ENCODE peak calls at places on chromosomes 13 and 19, in six cellular contexts. E, B, A, S, R and T are unnamed samples.

GRCh38 chr13:24995225-24995804 is 100.6 kb upstream of the PABPC3 start:
- DNase-seq in B (peak; percentile 77), E (peak; percentile 39), S (no peak), R (no peak), A (no peak), T (peak; percentile 88)

GRCh38 chr13:46121033-46121432 is 16.2 kb upstream of the CPB2 start:
- DNase-seq in E (no peak), S (no peak), R (no peak), A (no peak), B (no peak), T (no peak)

GRCh38 chr13:20401958-20402856 is 123.5 kb downstream of the CRYL1 start:
- DNase-seq in B (peak; percentile 40), A (peak; percentile 82), E (no peak), R (no peak), S (no peak), T (no peak)

GRCh38 chr19:29687244-29687896 is 22.1 kb downstream of the PLEKHF1 start:
- DNase-seq in B (peak; percentile 86), A (peak; percentile 93), E (no peak), R (no peak), S (no peak), T (peak; percentile 61)

GRCh38 chr19:28614634-28615545 is 598.1 kb downstream of the UQCRFS1 start:
- DNase-seq in A (no peak), S (no peak), B (no peak), E (no peak), R (no peak), T (no peak)

GRCh38 chr19:5993516-5994406 is 15.8 kb upstream of the RANBP3 start:
- DNase-seq in R (no peak), S (peak; percentile 80), A (no peak), B (peak; percentile 81), E (no peak), T (no peak)

GRCh38 chr19:33062902-33063301 is 1.8 kb downstream of the RHPN2 start:
- DNase-seq in E (no peak), R (no peak), B (no peak), A (no peak), S (no peak), T (no peak)

GRCh38 chr13:78636493-78636892 is 22.5 kb downstream of the OBI1 start:
- DNase-seq in A (no peak), S (no peak), R (no peak), E (no peak), B (no peak), T (no peak)

GRCh38 chr19:46958542-46958941 is 61.1 kb upstream of the NPAS1 start:
- DNase-seq in S (no peak), A (no peak), B (no peak), E (no peak), R (no peak), T (peak; percentile 87)

GRCh38 chr13:39038569-39038898 is 278 bp downstream of the NHLRC3 start:
- DNase-seq in B (no peak), S (no peak), R (no peak), A (peak; percentile 85), E (no peak), T (peak; percentile 70)

GRCh38 chr13:97226013-97226412 is 3.9 kb downstream of the MBNL2 start:
- DNase-seq in E (no peak), S (no peak), R (no peak), B (no peak), A (no peak), T (no peak)

GRCh38 chr19:12949363-12950284 is 4.0 kb downstream of the RAD23A start:
- DNase-seq in E (no peak), S (no peak), A (no peak), B (no peak), R (no peak), T (no peak)

GRCh38 chr19:4807188-4807587 is 15.7 kb downstream of the FEM1A start:
- DNase-seq in A (no peak), E (no peak), S (peak; percentile 75), R (no peak), B (peak; percentile 74), T (peak; percentile 75)

GRCh38 chr13:30142502-30143211 is 164.7 kb downstream of the KATNAL1 start:
- DNase-seq in A (no peak), S (no peak), E (no peak), R (peak; percentile 65), B (peak; percentile 88), T (no peak)

GRCh38 chr13:81872581-81872980 is 1531.7 kb upstream of the SPRY2 start:
- DNase-seq in A (no peak), S (no peak), B (no peak), E (no peak), R (no peak), T (peak; percentile 52)

GRCh38 chr13:28583661-28584091 is 75.3 kb upstream of the POMP start:
- DNase-seq in R (no peak), E (no peak), S (no peak), B (no peak), A (no peak), T (peak; percentile 25)

GRCh38 chr19:29798783-29799182 is 13.0 kb upstream of the CCNE1 start:
- DNase-seq in A (no peak), S (no peak), E (no peak), B (no peak), R (no peak), T (no peak)

GRCh38 chr19:43790587-43790986 is 9.8 kb upstream of the KCNN4 start:
- DNase-seq in B (no peak), E (no peak), S (no peak), R (no peak), A (no peak), T (no peak)

GRCh38 chr13:98842858-98843481 is 90.5 kb upstream of the SLC15A1 start:
- DNase-seq in R (no peak), A (no peak), E (no peak), S (peak; percentile 82), B (peak; percentile 81), T (peak; percentile 84)

GRCh38 chr13:52845766-52846566 is 2.5 kb downstream of the PCDH8 start:
- DNase-seq in S (peak; percentile 59), B (no peak), R (no peak), A (no peak), E (no peak), T (peak; percentile 20)

GRCh38 chr13:33146843-33147611 is 130.8 kb downstream of the KL start:
- DNase-seq in E (peak; percentile 25), A (no peak), R (no peak), S (no peak), B (no peak), T (no peak)

GRCh38 chr13:35729926-35730627 is 253.6 kb upstream of the MAB21L1 start:
- DNase-seq in S (peak; percentile 86), R (no peak), B (no peak), E (no peak), A (peak; percentile 54), T (no peak)

GRCh38 chr13:35731471-35731870 is 255.0 kb upstream of the MAB21L1 start:
- DNase-seq in R (no peak), A (no peak), S (no peak), B (no peak), E (no peak), T (no peak)

GRCh38 chr13:35733832-35734231 is 257.3 kb upstream of the MAB21L1 start:
- DNase-seq in A (peak; percentile 3), R (no peak), S (no peak), B (no peak), E (no peak), T (no peak)

GRCh38 chr13:35736876-35737275 is 260.4 kb upstream of the MAB21L1 start:
- DNase-seq in S (no peak), E (no peak), R (no peak), A (peak; percentile 26), B (no peak), T (no peak)

DNA sequence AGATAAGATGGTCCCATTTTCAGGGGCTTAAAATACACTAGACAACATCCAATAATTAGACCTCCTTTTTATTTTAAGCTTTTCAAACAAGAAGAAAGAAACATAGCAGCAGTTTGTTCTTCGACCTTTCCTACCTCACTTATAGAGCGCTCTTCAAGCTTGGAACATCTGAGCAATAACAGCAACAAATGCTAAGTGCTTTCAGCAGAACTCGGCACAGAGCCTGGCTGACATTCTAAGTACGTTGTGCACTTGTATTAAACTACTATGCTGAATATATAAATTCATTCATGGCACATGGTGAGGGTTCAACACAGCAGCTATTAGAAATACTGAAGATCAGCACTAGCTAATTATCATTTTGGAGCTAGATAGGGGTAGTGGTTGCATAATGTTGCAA is 256.1 kb upstream of the MAB21L1 start:
- DNase-seq in E (no peak), B (peak; percentile 77), A (no peak), S (no peak), R (no peak), T (no peak)
- TF ChIP-seq POLR2A in E (no peak), B (no peak), A (no peak), S (no peak), R (no peak), T (no peak)

GRCh38 chr19:1271528-1272422 is 2.6 kb downstream of the CIRBP start:
- DNase-seq in A (peak; percentile 89), B (peak; percentile 74), E (no peak), R (no peak), S (no peak), T (no peak)
- TF ChIP-seq POLR2A in A (no peak), B (no peak), E (peak; percentile 45), R (no peak), S (no peak), T (no peak)

DNA sequence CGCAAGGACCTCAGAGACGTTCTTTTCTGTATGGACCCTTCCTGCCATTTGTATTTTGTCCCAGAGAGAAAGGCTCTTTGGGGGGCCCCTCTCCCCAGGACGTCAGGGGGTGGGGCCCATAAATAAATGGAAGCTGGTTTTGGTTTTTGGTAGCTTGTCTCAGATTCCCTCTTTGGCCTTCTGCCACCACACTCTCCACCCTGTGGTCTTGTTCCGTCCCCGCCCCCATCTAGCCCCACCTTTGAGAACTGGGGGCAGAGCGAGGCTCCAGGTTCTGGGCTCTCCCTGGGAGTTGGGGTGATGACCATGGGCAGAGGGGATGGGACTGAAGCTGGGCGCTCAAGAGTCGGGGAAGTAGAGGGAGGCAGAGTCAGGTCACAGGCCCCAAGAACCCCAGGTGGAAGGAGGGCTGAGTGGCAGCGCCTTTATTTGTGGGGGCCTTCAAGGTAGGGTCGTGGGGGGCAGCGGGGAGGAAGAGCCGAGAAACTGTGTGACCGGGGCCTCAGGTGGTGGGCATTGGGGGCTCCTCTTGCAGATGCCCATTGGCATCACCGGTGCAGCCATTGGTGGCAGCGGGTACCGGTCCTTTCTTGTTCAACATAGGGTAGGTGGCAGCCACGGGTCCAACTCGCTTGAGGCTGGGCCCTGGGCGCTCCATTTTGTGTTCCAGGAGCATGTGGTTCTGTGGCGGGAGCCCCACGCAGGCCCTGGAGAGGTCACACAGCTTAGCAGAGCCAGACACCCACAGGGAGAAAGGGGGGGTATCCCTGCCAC is 3.3 kb downstream of the ISYNA1 start:
- DNase-seq in B (no peak), A (no peak), E (no peak), S (no peak), R (no peak), T (no peak)
- TF ChIP-seq POLR2A in B (no peak), A (no peak), E (no peak), S (no peak), R (no peak), T (no peak)

GRCh38 chr19:40743926-40744325 is 6.4 kb downstream of the ACTMAP start:
- DNase-seq in R (no peak), E (no peak), S (no peak), A (peak; percentile 72), B (no peak), T (no peak)

GRCh38 chr19:40741527-40742390 is 8.5 kb downstream of the ACTMAP start:
- DNase-seq in S (no peak), R (no peak), E (no peak), B (no peak), A (peak; percentile 84), T (peak; percentile 48)

GRCh38 chr19:40744554-40745401 is 5.5 kb downstream of the ACTMAP start:
- DNase-seq in A (peak; percentile 83), R (no peak), B (no peak), E (no peak), S (no peak), T (no peak)

GRCh38 chr19:40740747-40741146 is 9.5 kb downstream of the ACTMAP start:
- DNase-seq in A (peak; percentile 96), B (peak; percentile 87), E (no peak), R (no peak), S (no peak), T (no peak)

GRCh38 chr19:40742477-40742876 is 7.8 kb downstream of the ACTMAP start:
- DNase-seq in A (peak; percentile 86), S (no peak), B (no peak), E (no peak), R (no peak), T (no peak)
- TF ChIP-seq POLR2A in A (no peak), S (no peak), B (no peak), E (no peak), R (no peak), T (no peak)